ENCODE peak calls at places on chromosomes 1 and 21, in four cellular contexts. U is AG04450; S is naive thymus-derived CD8-positive, alpha-beta T cell; M is amygdala. V is an unnamed sample.
A peak's percentile ranks its signal among the peaks of the same experiment; 100 is the strongest.

GRCh38 chr1:43452789-43453441 is 816 bp downstream of the HYI start:
- DNase-seq in M (peak; percentile 40), S (no peak), U (no peak), V (peak; percentile 77)

GRCh38 chr1:91651671-91652071 is 151.0 kb downstream of the CDC7 start:
- DNase-seq in U (no peak), S (no peak), M (no peak), V (peak; percentile 9)

GRCh38 chr1:15963968-15964648 is 11.8 kb downstream of the ZBTB17 start:
- DNase-seq in M (no peak), U (no peak), S (no peak), V (no peak)

GRCh38 chr1:7856345-7856744 is 3.5 kb upstream of the UTS2 start:
- DNase-seq in S (no peak), M (no peak), U (no peak), V (no peak)

GRCh38 chr21:46605759-46606426 is 1.0 kb upstream of the S100B start:
- DNase-seq in M (no peak), S (peak; percentile 37), U (no peak), V (no peak)

GRCh38 chr1:216723274-216723780 is at the start of gene ESRRG:
- DNase-seq in S (no peak), U (no peak), M (no peak), V (no peak)

GRCh38 chr1:26102046-26102925 is 9.3 kb upstream of the PDIK1L start:
- DNase-seq in S (no peak), U (no peak), M (no peak), V (no peak)

GRCh38 chr1:194043984-194044755 is 857.8 kb upstream of the B3GALT2 start:
- DNase-seq in U (peak; percentile 21), S (no peak), M (no peak), V (no peak)

GRCh38 chr21:31909153-31909771 is 36.4 kb downstream of the HUNK start:
- DNase-seq in U (no peak), S (no peak), M (no peak), V (no peak)

GRCh38 chr21:32921632-32922230 is 104.0 kb upstream of the OLIG2 start:
- DNase-seq in U (no peak), M (no peak), S (no peak), V (peak; percentile 19)

GRCh38 chr1:162388615-162389014 is 7.1 kb downstream of the C1orf226 start:
- DNase-seq in M (no peak), U (no peak), S (no peak), V (no peak)

GRCh38 chr1:15751739-15752138 is 6.9 kb upstream of the FBLIM1 start:
- DNase-seq in M (no peak), U (no peak), S (no peak), V (no peak)

GRCh38 chr1:1926886-1927660 is 8.0 kb upstream of the TMEM52 start:
- DNase-seq in S (no peak), M (no peak), U (no peak), V (no peak)

GRCh38 chr1:200129480-200129879 is 102.0 kb downstream of the NR5A2 start:
- DNase-seq in M (no peak), U (no peak), S (no peak), V (no peak)

GRCh38 chr1:9728451-9729295 is 77.1 kb downstream of the PIK3CD start:
- DNase-seq in S (peak; percentile 74), M (no peak), U (no peak), V (no peak)

GRCh38 chr1:237205400-237206064 is 163.5 kb downstream of the RYR2 start:
- DNase-seq in S (no peak), U (no peak), M (no peak), V (peak; percentile 3)

GRCh38 chr1:229907884-229908633 is 159.0 kb upstream of the GALNT2 start:
- DNase-seq in S (no peak), M (no peak), U (no peak), V (no peak)

GRCh38 chr1:203577874-203578464 is 48.7 kb upstream of the ATP2B4 start:
- DNase-seq in S (no peak), U (no peak), M (no peak), V (no peak)

GRCh38 chr1:180933141-180933540 is 20.4 kb downstream of the KIAA1614 start:
- DNase-seq in S (no peak), M (no peak), U (no peak), V (peak; percentile 14)

GRCh38 chr1:20187103-20187812 is 940 bp upstream of the PLA2G2C start:
- DNase-seq in U (no peak), S (no peak), M (peak; percentile 46), V (no peak)

GRCh38 chr1:25051504-25051903 is 121.4 kb upstream of the RUNX3 start:
- DNase-seq in U (no peak), S (no peak), M (no peak), V (no peak)